ENCODE peak calls at places on chromosomes 6 and 20, in six cellular contexts. N is non-pigmented ciliary epithelial cell; P is GM04503; V is left cardiac atrium; I is T-helper 2 cell treated with Interferon-gamma antibody and Interleukin-4, amounts not matched to agents 5 μg/mL and 100 μg/mL, for 36 hours; B is activated CD4-positive, alpha-beta T cell treated with anti-CD3 and anti-CD28 coated beads for 24 hours. R is an unnamed sample.

GRCh38 chr6:150195996-150196417 is 53.2 kb downstream of the PPP1R14C start:
- DNase-seq in N (no peak), P (no peak), V (no peak), I (no peak), B (no peak), R (no peak)

GRCh38 chr6:33700391-33701050 is 11.0 kb downstream of the UQCC2 start:
- DNase-seq in N (no peak), P (no peak), V (peak; percentile 68), I (peak; percentile 65), B (peak; percentile 56), R (peak; percentile 57)

GRCh38 chr6:129717287-129717686 is 7.3 kb upstream of the ARHGAP18 start:
- DNase-seq in N (no peak), P (peak; percentile 22), V (no peak), I (no peak), B (no peak), R (no peak)

GRCh38 chr6:21914121-21914973 is 320.8 kb downstream of the SOX4 start:
- DNase-seq in N (no peak), P (no peak), V (peak; percentile 80), I (peak; percentile 44), B (peak; percentile 51), R (peak; percentile 9)

GRCh38 chr6:157225575-157225995 is 97.7 kb downstream of the TMEM242 start:
- DNase-seq in N (no peak), P (no peak), V (no peak), I (no peak), B (no peak), R (no peak)

GRCh38 chr6:24775520-24776058 is 852 bp downstream of the GMNN start:
- DNase-seq in N (no peak), P (no peak), V (no peak), I (no peak), B (no peak), R (peak; percentile 33)

GRCh38 chr6:32668226-32668747 is 1.8 kb upstream of the HLA-DQB1 start:
- DNase-seq in N (no peak), P (no peak), V (peak; percentile 28), I (peak; percentile 47), B (no peak), R (no peak)

GRCh38 chr6:3977875-3978711 is 100.8 kb downstream of the FAM217A start:
- DNase-seq in N (peak; percentile 65), P (peak; percentile 50), V (no peak), I (peak; percentile 50), B (no peak), R (no peak)

GRCh38 chr6:130047440-130047995 is 29.1 kb downstream of the L3MBTL3 start:
- DNase-seq in N (no peak), P (no peak), V (no peak), I (no peak), B (no peak), R (no peak)

GRCh38 chr6:10421508-10422281 is 6.8 kb upstream of the TFAP2A start:
- DNase-seq in N (no peak), P (no peak), V (no peak), I (no peak), B (no peak), R (no peak)

GRCh38 chr6:32397252-32397920 is 9.6 kb downstream of the BTNL2 start:
- DNase-seq in N (no peak), P (no peak), V (no peak), I (no peak), B (no peak), R (no peak)

GRCh38 chr20:44309763-44310663 is 989 bp downstream of the FITM2 start:
- DNase-seq in N (no peak), P (peak; percentile 43), V (peak; percentile 46), I (peak; percentile 6), B (no peak), R (no peak)

GRCh38 chr6:135158397-135158796 is 22.7 kb upstream of the MYB start:
- DNase-seq in N (no peak), P (no peak), V (no peak), I (no peak), B (no peak), R (no peak)

GRCh38 chr6:170221052-170221752 is 69.7 kb downstream of the DLL1 start:
- DNase-seq in N (no peak), P (no peak), V (no peak), I (no peak), B (no peak), R (no peak)

GRCh38 chr20:9128586-9128985 is 59.7 kb downstream of the PLCB4 start:
- DNase-seq in N (no peak), P (no peak), V (no peak), I (no peak), B (no peak), R (no peak)

GRCh38 chr6:2275207-2275891 is 29.9 kb upstream of the GMDS start:
- DNase-seq in N (peak; percentile 20), P (no peak), V (no peak), I (no peak), B (no peak), R (no peak)

GRCh38 chr6:35691027-35691824 is 2.5 kb upstream of the FKBP5 start:
- DNase-seq in N (no peak), P (peak; percentile 21), V (peak; percentile 91), I (no peak), B (no peak), R (no peak)